ENCODE peak calls at places on chromosomes 7 and 10, in five cellular contexts. One of them, this sample, is unnamed.

GRCh38 chr7:38186593-38187314 is 8.7 kb downstream of the STARD3NL start:
- DNase-seq in iPS-NIHi11: no peak
- DNase-seq in ACHN: peak
- DNase-seq in SK-N-SH: no peak
- DNase-seq in fibroblast of the conjunctiva: no peak
- DNase-seq in this sample: no peak

GRCh38 chr7:135877799-135878198 is 99.4 kb downstream of the MTPN start:
- DNase-seq in iPS-NIHi11: no peak
- DNase-seq in ACHN: no peak
- DNase-seq in SK-N-SH: no peak
- DNase-seq in fibroblast of the conjunctiva: no peak
- DNase-seq in this sample: no peak

GRCh38 chr7:137768371-137768770 is 78.4 kb downstream of the DGKI start:
- DNase-seq in iPS-NIHi11: no peak
- DNase-seq in ACHN: no peak
- DNase-seq in SK-N-SH: no peak
- DNase-seq in fibroblast of the conjunctiva: no peak
- DNase-seq in this sample: no peak

GRCh38 chr10:83983578-83984255 is 155.6 kb upstream of the GHITM start:
- DNase-seq in iPS-NIHi11: peak
- DNase-seq in ACHN: no peak
- DNase-seq in SK-N-SH: no peak
- DNase-seq in fibroblast of the conjunctiva: no peak
- DNase-seq in this sample: peak

GRCh38 chr10:101135151-101136006 is 4.3 kb downstream of the TLX1 start:
- DNase-seq in iPS-NIHi11: no peak
- DNase-seq in ACHN: no peak
- DNase-seq in SK-N-SH: peak
- DNase-seq in fibroblast of the conjunctiva: no peak
- DNase-seq in this sample: peak

GRCh38 chr10:90993340-90993739 is 72.5 kb upstream of the ANKRD1 start:
- DNase-seq in iPS-NIHi11: no peak
- DNase-seq in ACHN: no peak
- DNase-seq in SK-N-SH: no peak
- DNase-seq in fibroblast of the conjunctiva: no peak
- DNase-seq in this sample: no peak

GRCh38 chr7:32507416-32507815 is 12.1 kb downstream of the AVL9 start:
- DNase-seq in iPS-NIHi11: no peak
- DNase-seq in ACHN: no peak
- DNase-seq in SK-N-SH: no peak
- DNase-seq in fibroblast of the conjunctiva: no peak
- DNase-seq in this sample: no peak

GRCh38 chr7:74256446-74257408 is 2.5 kb upstream of the RFC2 start:
- DNase-seq in iPS-NIHi11: no peak
- DNase-seq in ACHN: no peak
- DNase-seq in SK-N-SH: no peak
- DNase-seq in fibroblast of the conjunctiva: peak
- DNase-seq in this sample: no peak

GRCh38 chr7:14691597-14692203 is 210.9 kb downstream of the DGKB start:
- DNase-seq in iPS-NIHi11: peak
- DNase-seq in ACHN: peak
- DNase-seq in SK-N-SH: peak
- DNase-seq in fibroblast of the conjunctiva: peak
- DNase-seq in this sample: peak

GRCh38 chr7:102890292-102890970 is 22.4 kb upstream of the LRRC17 start:
- DNase-seq in iPS-NIHi11: no peak
- DNase-seq in ACHN: no peak
- DNase-seq in SK-N-SH: no peak
- DNase-seq in fibroblast of the conjunctiva: no peak
- DNase-seq in this sample: no peak

GRCh38 chr10:85926986-85927385 is 439.6 kb downstream of the GRID1 start:
- DNase-seq in iPS-NIHi11: no peak
- DNase-seq in ACHN: no peak
- DNase-seq in SK-N-SH: no peak
- DNase-seq in fibroblast of the conjunctiva: no peak
- DNase-seq in this sample: no peak

GRCh38 chr7:28408105-28408973 is 4.0 kb upstream of the CREB5 start:
- DNase-seq in iPS-NIHi11: peak
- DNase-seq in ACHN: no peak
- DNase-seq in SK-N-SH: peak
- DNase-seq in fibroblast of the conjunctiva: no peak
- DNase-seq in this sample: peak

GRCh38 chr10:3874988-3875841 is 90.2 kb upstream of the KLF6 start:
- DNase-seq in iPS-NIHi11: no peak
- DNase-seq in ACHN: no peak
- DNase-seq in SK-N-SH: no peak
- DNase-seq in fibroblast of the conjunctiva: no peak
- DNase-seq in this sample: no peak